ENCODE peak calls at places on chromosome 15, in nine cellular contexts. Q is GM12878, R is A549, X is H54, A is heart left ventricle, P is stomach, E is K562, W is endothelial cell of umbilical vein, B is ovary. Z is an unnamed sample.

GRCh38 chr15:86855307-86855706 is 775.6 kb downstream of the AGBL1 start:
- DNase-seq in Q (no peak), B (no peak), P (no peak), E (no peak), A (no peak), R (no peak), X (no peak), W (no peak), Z (no peak)

GRCh38 chr15:99618941-99619411 is 53.2 kb downstream of the MEF2A start:
- DNase-seq in X (no peak), A (no peak), R (no peak), W (no peak), E (no peak), B (no peak), Q (no peak), P (no peak), Z (no peak)

GRCh38 chr15:48427960-48428547 is 96.8 kb downstream of the DUT start:
- DNase-seq in X (peak), A (no peak), P (no peak), E (no peak), R (no peak), B (no peak), Q (no peak), W (no peak), Z (no peak)

GRCh38 chr15:44033894-44034293 is 161.2 kb downstream of the FRMD5 start:
- DNase-seq in W (peak), B (no peak), Q (no peak), R (peak), P (no peak), E (no peak), A (no peak), X (peak), Z (peak)

GRCh38 chr15:38193496-38193895 is 59.1 kb upstream of the SPRED1 start:
- DNase-seq in W (no peak), Q (no peak), A (no peak), P (no peak), X (no peak), E (no peak), B (no peak), R (no peak), Z (no peak)

GRCh38 chr15:80691575-80691974 is 3.5 kb upstream of the ABHD17C start:
- DNase-seq in E (no peak), W (no peak), P (no peak), B (no peak), Q (no peak), A (no peak), X (no peak), R (no peak), Z (no peak)

GRCh38 chr15:38075466-38075865 is 141.0 kb downstream of the TMCO5A start:
- DNase-seq in B (no peak), A (no peak), R (no peak), W (no peak), X (no peak), E (no peak), P (no peak), Q (no peak), Z (no peak)

GRCh38 chr15:25089577-25089976 is 134.8 kb downstream of the SNRPN start:
- DNase-seq in P (no peak), W (no peak), E (no peak), Q (no peak), X (no peak), R (no peak), B (no peak), A (no peak), Z (no peak)

GRCh38 chr15:61501815-61502214 is 272.7 kb upstream of the RORA start:
- DNase-seq in P (no peak), E (no peak), Q (no peak), A (no peak), B (no peak), X (no peak), W (peak), R (no peak), Z (no peak)

GRCh38 chr15:94033683-94034020 is 197.7 kb upstream of the MCTP2 start:
- DNase-seq in Q (no peak), P (no peak), B (no peak), R (no peak), W (no peak), X (no peak), E (no peak), A (no peak), Z (no peak)

GRCh38 chr15:101618861-101619614 is 33.1 kb downstream of the TM2D3 start:
- DNase-seq in Q (no peak), B (no peak), X (no peak), P (no peak), E (no peak), R (no peak), W (peak), A (no peak), Z (no peak)

GRCh38 chr15:51750942-51751686 is at the start of gene TMOD2:
- DNase-seq in W (no peak), Q (no peak), E (peak), X (no peak), A (peak), R (peak), B (peak), P (peak), Z (peak)

GRCh38 chr15:59349715-59350420 is 22.8 kb downstream of the MYO1E start:
- DNase-seq in E (peak), W (peak), P (no peak), B (peak), A (peak), X (peak), R (peak), Q (no peak), Z (no peak)

GRCh38 chr15:85785887-85786777 is 8.6 kb downstream of the KLHL25 start:
- DNase-seq in Q (no peak), X (peak), P (no peak), W (peak), R (peak), A (peak), E (no peak), B (peak), Z (no peak)

GRCh38 chr15:41958002-41958420 is 14.3 kb downstream of the EHD4 start:
- DNase-seq in E (no peak), R (no peak), P (no peak), Q (no peak), A (peak), X (no peak), W (peak), B (no peak), Z (no peak)

GRCh38 chr15:43912991-43913927 is 86.5 kb downstream of the WDR76 start:
- DNase-seq in W (peak), A (peak), X (peak), B (peak), P (no peak), E (no peak), R (peak), Q (no peak), Z (no peak)

GRCh38 chr15:89628791-89629715 is 26.2 kb downstream of the KIF7 start:
- DNase-seq in E (no peak), W (no peak), X (no peak), B (no peak), R (no peak), A (no peak), P (no peak), Q (no peak), Z (no peak)

GRCh38 chr15:31435891-31436628 is 109.4 kb downstream of the KLF13 start:
- DNase-seq in P (no peak), B (peak), W (no peak), R (no peak), X (no peak), A (no peak), E (peak), Q (no peak), Z (peak)

GRCh38 chr15:49265911-49266310 is 95.9 kb downstream of the GALK2 start:
- DNase-seq in R (no peak), B (no peak), E (no peak), X (no peak), W (no peak), A (no peak), Q (no peak), P (no peak), Z (no peak)

GRCh38 chr15:69524296-69524695 is 71.7 kb downstream of the RPLP1 start:
- DNase-seq in B (no peak), R (no peak), E (no peak), W (no peak), A (no peak), Q (no peak), X (no peak), P (peak), Z (no peak)

GRCh38 chr15:96851613-96852012 is 521.1 kb downstream of the NR2F2 start:
- DNase-seq in P (no peak), X (peak), B (no peak), E (no peak), R (no peak), W (peak), A (no peak), Q (no peak), Z (no peak)

GRCh38 chr15:57445872-57446271 is 69.6 kb downstream of the CGNL1 start:
- DNase-seq in B (no peak), Q (no peak), X (no peak), A (no peak), R (peak), W (no peak), P (no peak), E (no peak), Z (peak)

GRCh38 chr15:100426893-100427292 is 85.1 kb upstream of the ADAMTS17 start:
- DNase-seq in P (no peak), A (no peak), X (no peak), W (no peak), R (no peak), E (no peak), B (no peak), Q (no peak), Z (no peak)

GRCh38 chr15:41573396-41573795 is 14.4 kb downstream of the TYRO3 start:
- DNase-seq in R (no peak), X (no peak), B (no peak), P (no peak), W (no peak), E (no peak), Q (no peak), A (no peak), Z (no peak)

GRCh38 chr15:39077998-39078397 is 502.9 kb upstream of the THBS1 start:
- DNase-seq in B (no peak), Q (no peak), R (no peak), P (no peak), A (no peak), E (no peak), X (no peak), W (no peak), Z (no peak)

GRCh38 chr15:64597469-64597806 is 137.1 kb downstream of the ZNF609 start:
- DNase-seq in A (no peak), Q (no peak), W (no peak), X (no peak), E (no peak), R (no peak), B (no peak), P (no peak), Z (peak)

GRCh38 chr15:85767785-85768529 is 26.8 kb downstream of the KLHL25 start:
- DNase-seq in P (no peak), X (no peak), W (no peak), B (no peak), E (no peak), R (no peak), Q (no peak), A (no peak), Z (no peak)

GRCh38 chr15:93359780-93360161 is 270.8 kb upstream of the RGMA start:
- DNase-seq in Q (no peak), P (no peak), W (no peak), X (no peak), A (no peak), E (no peak), B (no peak), R (no peak), Z (no peak)

GRCh38 chr15:64895285-64896065 is 16.2 kb upstream of the ANKDD1A start:
- DNase-seq in W (peak), P (peak), E (no peak), R (no peak), B (no peak), A (peak), Q (peak), X (no peak), Z (peak)

GRCh38 chr15:99143655-99144610 is 39.1 kb downstream of the SYNM start:
- DNase-seq in Q (no peak), B (peak), R (no peak), W (no peak), P (peak), A (peak), E (no peak), X (no peak), Z (no peak)

GRCh38 chr15:67210555-67211168 is 43.8 kb downstream of the AAGAB start:
- DNase-seq in X (no peak), E (no peak), Q (no peak), A (no peak), W (no peak), P (no peak), B (no peak), R (no peak), Z (no peak)
- TF ChIP-seq POLR2A in X (no peak), E (no peak), Q (no peak), A (no peak), W (no peak), P (no peak), B (no peak), R (no peak), Z (no peak)

DNA sequence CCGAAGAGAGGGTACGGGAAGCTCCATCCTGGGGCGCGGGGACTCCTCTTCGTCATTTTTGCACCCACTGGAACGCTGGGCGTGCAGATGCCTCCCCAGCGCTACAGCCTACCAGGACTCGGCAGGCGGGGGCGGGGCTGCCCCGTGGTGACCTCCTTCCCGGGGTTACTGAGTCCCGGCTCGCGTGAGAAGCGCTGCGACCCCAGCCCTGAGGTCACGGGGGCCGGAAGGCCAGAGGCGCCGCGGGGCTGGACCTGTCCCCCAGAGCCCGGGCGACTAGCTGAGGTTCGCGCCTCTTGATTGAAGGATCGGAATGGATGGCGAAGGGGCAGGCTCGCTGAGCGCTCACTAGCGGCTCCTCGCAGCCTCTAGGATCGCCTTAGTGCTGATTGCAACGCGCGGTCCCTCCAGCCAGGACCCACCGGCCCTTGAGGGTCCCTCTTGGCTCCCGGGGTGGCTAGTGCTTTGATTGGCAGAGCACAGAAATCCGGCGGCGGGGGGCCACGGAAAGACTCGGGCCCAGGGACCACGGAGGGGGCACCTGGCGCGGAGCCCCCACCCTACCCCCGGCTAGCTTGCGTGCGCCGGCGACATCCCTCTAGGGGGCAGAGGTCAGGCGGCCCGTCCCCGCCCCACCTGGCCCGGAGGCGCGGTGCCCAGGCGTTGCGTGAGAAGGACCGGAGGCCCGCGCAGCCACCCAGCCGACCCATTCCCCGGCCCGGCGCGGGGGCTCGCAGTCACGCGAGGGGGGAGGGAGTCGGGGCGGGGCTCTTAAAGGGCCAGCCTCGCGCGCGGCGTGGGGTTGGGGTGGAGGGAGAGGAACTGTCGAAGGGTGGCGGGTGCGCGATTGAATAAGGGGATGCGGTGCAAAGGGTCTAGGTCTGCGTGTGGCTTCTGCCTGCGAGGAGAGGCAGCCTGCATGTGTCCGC is 781 bp upstream of the CYP1A1 start:
- DNase-seq in B (peak), W (peak), R (peak), A (peak), X (no peak), E (peak), P (peak), Q (no peak), Z (no peak)
- TF ChIP-seq POLR2A in B (no peak), W (no peak), R (no peak), A (no peak), X (no peak), E (no peak), P (no peak), Q (no peak), Z (no peak)

GRCh38 chr15:65944404-65944803 is 75.1 kb downstream of the RAB11A start:
- DNase-seq in X (no peak), R (no peak), Q (no peak), E (no peak), P (no peak), A (no peak), B (no peak), W (no peak), Z (no peak)
- TF ChIP-seq POLR2A in X (no peak), R (no peak), Q (no peak), E (no peak), P (no peak), A (no peak), B (no peak), W (no peak), Z (no peak)

GRCh38 chr15:45414215-45414885 is 36.0 kb upstream of the GATM start:
- DNase-seq in X (no peak), B (no peak), Q (no peak), P (no peak), R (no peak), W (no peak), A (no peak), E (no peak), Z (no peak)
- TF ChIP-seq POLR2A in X (no peak), B (no peak), Q (no peak), P (no peak), R (no peak), W (no peak), A (no peak), E (no peak), Z (no peak)

GRCh38 chr15:90885432-90886290 is 1.4 kb downstream of the FES start:
- DNase-seq in E (peak), A (peak), X (no peak), Q (no peak), B (peak), P (peak), W (peak), R (peak), Z (peak)
- TF ChIP-seq POLR2A in E (no peak), A (no peak), X (no peak), Q (no peak), B (no peak), P (no peak), W (no peak), R (no peak), Z (no peak)

GRCh38 chr15:77068633-77069032 is 2.3 kb downstream of the TSPAN3 start:
- DNase-seq in A (no peak), P (no peak), R (no peak), E (no peak), W (no peak), X (no peak), Q (no peak), B (no peak), Z (no peak)

GRCh38 chr15:77070500-77071337 is at the start of gene TSPAN3:
- DNase-seq in A (peak), P (peak), W (peak), B (peak), R (peak), Q (peak), E (peak), X (peak), Z (peak)

GRCh38 chr15:77067691-77068367 is 3.1 kb downstream of the TSPAN3 start:
- DNase-seq in W (peak), P (no peak), E (no peak), R (no peak), A (no peak), B (no peak), Q (no peak), X (no peak), Z (peak)

GRCh38 chr15:77070180-77070499 is 769 bp downstream of the TSPAN3 start:
- DNase-seq in E (no peak), W (no peak), X (no peak), A (no peak), R (no peak), P (no peak), Q (no peak), B (no peak), Z (no peak)

GRCh38 chr15:77069521-77070121 is 1.3 kb downstream of the TSPAN3 start:
- DNase-seq in R (peak), A (no peak), X (no peak), P (peak), E (peak), W (peak), Q (no peak), B (no peak), Z (peak)
- TF ChIP-seq POLR2A in R (no peak), A (no peak), X (no peak), P (no peak), E (no peak), W (no peak), Q (no peak), B (no peak), Z (no peak)

GRCh38 chr15:82532991-82533481 is 7.2 kb downstream of the RPS17 start:
- DNase-seq in R (no peak), A (no peak), Q (no peak), B (no peak), W (no peak), E (no peak), X (no peak), P (no peak), Z (no peak)

GRCh38 chr15:82531496-82532382 is 8.5 kb downstream of the RPS17 start:
- DNase-seq in W (no peak), B (no peak), P (no peak), A (no peak), R (no peak), X (no peak), Q (no peak), E (no peak), Z (no peak)

GRCh38 chr15:82532383-82532990 is 7.8 kb downstream of the RPS17 start:
- DNase-seq in B (no peak), Q (no peak), P (peak), R (no peak), X (no peak), A (no peak), E (no peak), W (no peak), Z (no peak)

GRCh38 chr15:82530006-82530405 is 10.3 kb downstream of the RPS17 start:
- DNase-seq in Q (no peak), X (no peak), W (no peak), A (no peak), P (no peak), R (no peak), E (no peak), B (no peak), Z (no peak)

GRCh38 chr15:82530606-82531379 is 9.5 kb downstream of the RPS17 start:
- DNase-seq in A (peak), R (peak), Q (peak), B (peak), P (peak), E (peak), W (peak), X (no peak), Z (no peak)
- TF ChIP-seq POLR2A in A (no peak), R (no peak), Q (no peak), B (no peak), P (no peak), E (no peak), W (no peak), X (no peak), Z (no peak)

DNA sequence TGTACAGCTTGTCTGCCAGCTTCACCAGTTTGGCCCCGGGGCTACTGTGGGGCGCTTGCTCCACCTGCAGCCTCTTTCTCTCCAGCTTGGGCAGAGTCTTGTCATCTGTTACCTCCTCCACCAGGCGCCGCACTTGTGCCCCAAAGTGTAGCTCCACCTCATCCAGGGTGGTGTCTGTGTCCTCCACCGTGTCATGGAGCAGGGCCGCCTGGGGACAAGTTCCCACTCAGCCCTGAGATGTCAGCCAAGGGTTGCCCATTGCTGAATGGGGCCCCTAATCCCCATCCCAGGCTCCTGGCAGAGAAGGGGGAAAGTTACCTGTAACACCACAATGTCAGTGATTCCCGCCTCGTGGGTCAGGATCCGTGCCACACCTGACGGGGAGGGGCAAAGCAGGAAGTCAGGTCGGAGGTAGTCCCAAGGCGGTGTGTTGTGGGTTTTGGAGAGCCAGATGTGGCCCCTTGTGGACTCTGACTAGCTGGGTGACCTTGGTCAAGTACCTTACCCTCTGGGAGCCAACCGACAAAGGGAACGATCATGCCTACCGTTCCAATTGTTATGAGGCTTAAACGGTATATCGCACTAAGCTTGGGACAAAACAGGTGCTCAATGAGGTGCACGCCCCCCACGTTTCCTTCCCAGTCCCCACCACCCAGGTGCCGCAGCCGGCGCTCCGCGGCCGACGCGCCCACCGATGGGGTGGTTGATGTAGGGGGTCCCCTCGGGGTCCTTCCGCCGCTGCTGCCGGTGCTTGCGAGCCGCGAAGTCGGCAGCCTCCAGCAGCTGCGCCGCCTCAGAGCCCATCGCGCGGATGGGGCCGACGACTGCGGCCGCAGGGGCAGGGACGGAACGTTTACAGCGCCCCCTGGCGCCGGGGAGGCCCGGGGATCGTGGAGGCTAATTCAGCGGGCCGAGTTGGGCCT is at the start of gene HDDC3:
- DNase-seq in E (peak), P (peak), X (peak), A (peak), B (peak), Q (peak), R (peak), W (peak), Z (peak)
- TF ChIP-seq POLR2A in E (peak), P (no peak), X (peak), A (no peak), B (peak), Q (peak), R (peak), W (peak), Z (peak)

GRCh38 chr15:97960364-97961066 is at the start of gene ARRDC4:
- DNase-seq in Q (no peak), A (peak), P (peak), X (peak), W (peak), R (peak), E (peak), B (peak), Z (peak)
- TF ChIP-seq POLR2A in Q (no peak), A (peak), P (peak), X (no peak), W (no peak), R (no peak), E (peak), B (peak), Z (peak)

Z was measured in erythroblast.